ENCODE peak calls at places on chromosomes 5 and 9, in eight cellular contexts. S, B, Y, P, L, T, X and Z are unnamed samples.

GRCh38 chr9:97570899-97571298 is 62.3 kb downstream of the TSTD2 start:
- DNase-seq in S (peak; percentile 95), B (peak; percentile 60), Y (peak; percentile 44), P (peak; percentile 81), L (no peak), T (no peak), X (no peak), Z (peak; percentile 69)

GRCh38 chr5:119031047-119031886 is 39.6 kb upstream of the DMXL1 start:
- DNase-seq in S (no peak), B (no peak), Y (no peak), P (no peak), L (no peak), T (no peak), X (no peak), Z (no peak)

GRCh38 chr9:125272697-125273096 is 11.1 kb downstream of the GAPVD1 start:
- DNase-seq in S (no peak), B (no peak), Y (no peak), P (no peak), L (no peak), T (no peak), X (no peak), Z (no peak)

GRCh38 chr5:102711525-102712240 is 43.4 kb upstream of the PAM start:
- DNase-seq in S (no peak), B (no peak), Y (no peak), P (no peak), L (no peak), T (no peak), X (no peak), Z (no peak)

GRCh38 chr5:86806206-86806605 is 188.5 kb downstream of the COX7C start:
- DNase-seq in S (no peak), B (no peak), Y (no peak), P (no peak), L (no peak), T (no peak), X (no peak), Z (no peak)

GRCh38 chr5:1002836-1003235 is 5.8 kb upstream of the NKD2 start:
- DNase-seq in S (no peak), B (peak; percentile 50), Y (peak; percentile 27), P (no peak), L (no peak), T (peak; percentile 26), X (no peak), Z (no peak)

GRCh38 chr9:94632736-94633135 is 6.6 kb downstream of the FBP1 start:
- DNase-seq in S (no peak), B (no peak), Y (peak; percentile 23), P (no peak), L (no peak), T (no peak), X (no peak), Z (no peak)

GRCh38 chr5:157335534-157336422 is 69.9 kb downstream of the CYFIP2 start:
- DNase-seq in S (no peak), B (no peak), Y (no peak), P (no peak), L (no peak), T (no peak), X (no peak), Z (no peak)

GRCh38 chr5:115321309-115321708 is 24.9 kb upstream of the CCDC112 start:
- DNase-seq in S (no peak), B (no peak), Y (no peak), P (no peak), L (no peak), T (no peak), X (no peak), Z (no peak)

GRCh38 chr5:91495699-91496098 is 112.6 kb upstream of the ARRDC3 start:
- DNase-seq in S (no peak), B (no peak), Y (peak; percentile 56), P (no peak), L (no peak), T (no peak), X (no peak), Z (no peak)

GRCh38 chr5:102845041-102845440 is 89.9 kb downstream of the PAM start:
- DNase-seq in S (no peak), B (no peak), Y (no peak), P (no peak), L (no peak), T (no peak), X (no peak), Z (no peak)

GRCh38 chr5:163504091-163504931 is 1.1 kb upstream of the MAT2B start:
- DNase-seq in S (peak; percentile 86), B (peak; percentile 66), Y (peak; percentile 66), P (peak; percentile 23), L (no peak), T (peak; percentile 70), X (peak; percentile 60), Z (no peak)

GRCh38 chr9:86730165-86730928 is 217.0 kb downstream of the GAS1 start:
- DNase-seq in S (no peak), B (no peak), Y (no peak), P (no peak), L (no peak), T (no peak), X (no peak), Z (no peak)

GRCh38 chr5:165309446-165309845 is 1804.0 kb downstream of the MAT2B start:
- DNase-seq in S (no peak), B (no peak), Y (no peak), P (no peak), L (no peak), T (no peak), X (no peak), Z (no peak)

GRCh38 chr5:160289721-160290120 is 22.6 kb downstream of the CCNJL start:
- DNase-seq in S (no peak), B (no peak), Y (peak; percentile 77), P (no peak), L (no peak), T (peak; percentile 66), X (no peak), Z (no peak)

GRCh38 chr5:157608972-157609565 is 33.5 kb upstream of the ADAM19 start:
- DNase-seq in S (no peak), B (no peak), Y (no peak), P (no peak), L (no peak), T (no peak), X (no peak), Z (no peak)

GRCh38 chr9:116644099-116644688 is 42.9 kb upstream of the TRIM32 start:
- DNase-seq in S (no peak), B (no peak), Y (no peak), P (no peak), L (no peak), T (no peak), X (no peak), Z (no peak)

GRCh38 chr9:72384710-72385475 is 19.9 kb upstream of the ZFAND5 start:
- DNase-seq in S (no peak), B (no peak), Y (no peak), P (no peak), L (no peak), T (no peak), X (no peak), Z (no peak)

GRCh38 chr5:169861934-169862333 is 118.4 kb downstream of the INSYN2B start:
- DNase-seq in S (no peak), B (no peak), Y (no peak), P (no peak), L (no peak), T (no peak), X (no peak), Z (no peak)

GRCh38 chr5:74034738-74035137 is 408.7 kb downstream of the ARHGEF28 start:
- DNase-seq in S (no peak), B (no peak), Y (no peak), P (no peak), L (no peak), T (no peak), X (no peak), Z (no peak)

DNA sequence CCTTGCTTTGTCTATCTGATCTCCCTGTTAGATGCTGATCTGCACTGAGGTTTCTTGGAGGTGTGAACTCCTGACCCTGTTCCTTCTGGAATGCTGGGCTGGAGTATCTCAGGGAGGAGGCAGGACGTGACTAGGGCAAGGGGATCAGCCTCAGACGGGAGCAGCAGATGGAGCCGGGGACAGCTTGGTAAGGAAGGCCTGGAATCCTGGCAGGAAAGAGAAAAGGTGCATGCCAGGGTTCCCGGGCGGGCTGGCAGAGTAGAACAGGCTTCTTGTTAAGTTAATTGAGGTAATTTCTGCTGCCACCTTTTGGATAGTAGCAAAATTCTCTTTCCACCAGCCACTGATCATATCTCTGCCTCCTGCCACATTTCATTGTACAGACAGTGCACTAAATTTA is 180.9 kb downstream of the ZNF462 start:
- DNase-seq in S (no peak), B (no peak), Y (peak; percentile 56), P (no peak), L (no peak), T (no peak), X (no peak), Z (no peak)
- TF ChIP-seq CTCF in S (no peak), B (peak; percentile 39), Y (no peak), P (peak; percentile 19), L (no peak), T (no peak), X (no peak), Z (no peak)

DNA sequence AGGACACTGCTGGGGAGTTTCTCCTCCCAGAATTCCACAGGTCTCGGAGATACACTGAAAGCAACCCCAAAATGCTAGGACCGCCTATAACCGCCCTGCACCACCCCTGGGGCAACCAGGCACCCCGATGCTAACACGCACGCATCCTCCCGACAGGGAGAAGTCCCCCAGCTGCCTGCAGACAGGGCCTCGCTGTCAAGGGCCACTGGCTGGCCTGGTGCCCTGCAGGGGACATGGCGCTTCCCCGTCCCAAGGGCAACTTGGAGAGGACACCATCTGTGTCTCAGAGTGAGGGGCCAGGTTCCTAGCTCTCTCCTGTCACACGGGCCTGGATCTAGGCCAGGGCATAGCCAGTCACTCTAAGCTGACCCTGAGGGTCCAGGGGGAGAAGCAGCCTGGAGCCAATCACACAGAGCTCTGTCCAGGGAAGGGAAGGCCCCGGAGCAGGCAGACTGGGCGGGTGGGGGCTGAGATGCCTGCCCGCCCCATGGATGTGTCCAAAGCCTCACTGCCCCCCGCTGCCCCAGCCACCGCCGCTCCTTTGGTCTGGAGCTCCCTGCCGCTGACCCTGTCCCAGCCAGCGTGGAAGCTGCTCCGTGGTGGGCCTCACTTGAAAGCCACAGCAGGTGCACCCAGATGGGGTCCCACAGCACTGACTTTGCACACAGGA is 9.7 kb downstream of the NOTCH1 start:
- DNase-seq in S (no peak), B (no peak), Y (no peak), P (no peak), L (no peak), T (no peak), X (no peak), Z (no peak)
- H3K4me3 ChIP-seq in S (no peak overlapping the region), B (no peak overlapping the region), Y (no peak overlapping the region), P (no peak overlapping the region), L (no peak overlapping the region), T (no peak overlapping the region), X (no peak overlapping the region), Z (no peak overlapping the region)

DNA sequence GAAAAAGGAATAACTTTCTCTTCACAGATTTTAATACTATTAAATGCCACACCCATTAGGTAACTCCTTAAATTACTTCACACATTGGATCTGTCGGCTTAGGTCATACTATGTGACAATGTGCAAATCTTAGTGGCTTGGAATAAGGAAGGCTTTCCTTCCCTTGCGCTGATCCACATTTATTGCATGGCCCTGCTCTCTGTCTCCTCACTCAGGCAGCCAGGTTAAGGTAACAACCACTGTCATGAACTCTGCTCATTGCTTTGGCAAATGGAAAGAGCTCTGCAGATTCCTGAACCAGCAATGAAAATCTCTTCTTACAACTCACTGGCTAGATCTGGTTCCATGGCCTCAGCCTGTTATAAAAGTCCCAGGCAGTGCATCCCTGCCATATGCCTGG is 121.9 kb upstream of the NFIB start:
- DNase-seq in S (no peak), B (no peak), Y (no peak), P (no peak), L (no peak), T (no peak), X (no peak), Z (no peak)
- H3K27ac ChIP-seq in S (no peak overlapping the region), B (peak overlapping the region; percentile 27), Y (no peak overlapping the region), P (peak overlapping the region; percentile 79), L (no peak overlapping the region), T (peak overlapping the region; percentile 78), X (no peak overlapping the region), Z (no peak overlapping the region)

GRCh38 chr9:106286249-106286648 is 576.7 kb upstream of the ZNF462 start:
- DNase-seq in S (no peak), B (no peak), Y (peak; percentile 74), P (no peak), L (no peak), T (no peak), X (no peak), Z (no peak)
- TF ChIP-seq CTCF in S (no peak), B (peak; percentile 29), Y (peak; percentile 81), P (no peak), L (no peak), T (no peak), X (no peak), Z (no peak)